ENCODE peak calls at places on chromosomes 13 and 19, in six cellular contexts. One of them, this sample, is unnamed.

GRCh38 chr13:48862572-48862971 is 113.1 kb upstream of the FNDC3A start:
- DNase-seq in choroid plexus epithelial cell: peak; percentile 39
- DNase-seq in BJ: no peak
- DNase-seq in breast epithelium: no peak
- DNase-seq in fibroblast of mammary gland: no peak
- DNase-seq in lung: no peak
- DNase-seq in this sample: no peak

GRCh38 chr19:18507727-18508440 is 14.0 kb downstream of the ELL start:
- DNase-seq in choroid plexus epithelial cell: no peak
- DNase-seq in BJ: no peak
- DNase-seq in breast epithelium: no peak
- DNase-seq in fibroblast of mammary gland: peak; percentile 47
- DNase-seq in lung: no peak
- DNase-seq in this sample: no peak

GRCh38 chr13:19781526-19781925 is 1.2 kb downstream of the PSPC1 start:
- DNase-seq in choroid plexus epithelial cell: peak; percentile 9
- DNase-seq in BJ: no peak
- DNase-seq in breast epithelium: no peak
- DNase-seq in fibroblast of mammary gland: no peak
- DNase-seq in lung: no peak
- DNase-seq in this sample: no peak

GRCh38 chr13:41976491-41976890 is 15.6 kb upstream of the VWA8 start:
- DNase-seq in choroid plexus epithelial cell: no peak
- DNase-seq in BJ: no peak
- DNase-seq in breast epithelium: no peak
- DNase-seq in fibroblast of mammary gland: no peak
- DNase-seq in lung: no peak
- DNase-seq in this sample: no peak

GRCh38 chr13:113964251-113964995 is 9.5 kb downstream of the C13orf46 start:
- DNase-seq in choroid plexus epithelial cell: no peak
- DNase-seq in BJ: no peak
- DNase-seq in breast epithelium: no peak
- DNase-seq in fibroblast of mammary gland: no peak
- DNase-seq in lung: no peak
- DNase-seq in this sample: no peak

GRCh38 chr13:113121928-113122420 is 625 bp upstream of the F10 start:
- DNase-seq in choroid plexus epithelial cell: no peak
- DNase-seq in BJ: no peak
- DNase-seq in breast epithelium: peak; percentile 40
- DNase-seq in fibroblast of mammary gland: no peak
- DNase-seq in lung: no peak
- DNase-seq in this sample: no peak

GRCh38 chr19:41297628-41298326 is 12.2 kb upstream of the CCDC97 start:
- DNase-seq in choroid plexus epithelial cell: no peak
- DNase-seq in BJ: no peak
- DNase-seq in breast epithelium: no peak
- DNase-seq in fibroblast of mammary gland: no peak
- DNase-seq in lung: no peak
- DNase-seq in this sample: no peak

GRCh38 chr13:102234618-102235017 is 167.2 kb downstream of the FGF14 start:
- DNase-seq in choroid plexus epithelial cell: peak; percentile 28
- DNase-seq in BJ: no peak
- DNase-seq in breast epithelium: no peak
- DNase-seq in fibroblast of mammary gland: peak; percentile 24
- DNase-seq in lung: no peak
- DNase-seq in this sample: no peak

GRCh38 chr19:28472843-28473242 is 740.1 kb downstream of the UQCRFS1 start:
- DNase-seq in choroid plexus epithelial cell: peak; percentile 32
- DNase-seq in BJ: no peak
- DNase-seq in breast epithelium: no peak
- DNase-seq in fibroblast of mammary gland: no peak
- DNase-seq in lung: peak; percentile 38
- DNase-seq in this sample: no peak

GRCh38 chr13:104105418-104106355 is 1039.5 kb upstream of the SLC10A2 start:
- DNase-seq in choroid plexus epithelial cell: no peak
- DNase-seq in BJ: peak; percentile 76
- DNase-seq in breast epithelium: no peak
- DNase-seq in fibroblast of mammary gland: no peak
- DNase-seq in lung: no peak
- DNase-seq in this sample: no peak

GRCh38 chr19:11384778-11385129 is 640 bp upstream of the EPOR start:
- DNase-seq in choroid plexus epithelial cell: no peak
- DNase-seq in BJ: no peak
- DNase-seq in breast epithelium: no peak
- DNase-seq in fibroblast of mammary gland: no peak
- DNase-seq in lung: no peak
- DNase-seq in this sample: no peak

GRCh38 chr19:46487802-46488445 is 7.7 kb downstream of the PNMA8B start:
- DNase-seq in choroid plexus epithelial cell: peak; percentile 71
- DNase-seq in BJ: no peak
- DNase-seq in breast epithelium: peak; percentile 83
- DNase-seq in fibroblast of mammary gland: peak; percentile 71
- DNase-seq in lung: peak; percentile 75
- DNase-seq in this sample: peak; percentile 43

GRCh38 chr19:40921005-40921897 is 39.2 kb upstream of the CYP2A7 start:
- DNase-seq in choroid plexus epithelial cell: peak; percentile 33
- DNase-seq in BJ: no peak
- DNase-seq in breast epithelium: peak; percentile 76
- DNase-seq in fibroblast of mammary gland: no peak
- DNase-seq in lung: peak; percentile 88
- DNase-seq in this sample: no peak

GRCh38 chr19:9139609-9140158 is 513 bp upstream of the ZNF317 start:
- DNase-seq in choroid plexus epithelial cell: no peak
- DNase-seq in BJ: no peak
- DNase-seq in breast epithelium: no peak
- DNase-seq in fibroblast of mammary gland: peak; percentile 17
- DNase-seq in lung: no peak
- DNase-seq in this sample: no peak

GRCh38 chr13:28492527-28493367 is 2.2 kb downstream of the FLT1 start:
- DNase-seq in choroid plexus epithelial cell: no peak
- DNase-seq in BJ: peak; percentile 15
- DNase-seq in breast epithelium: no peak
- DNase-seq in fibroblast of mammary gland: no peak
- DNase-seq in lung: no peak
- DNase-seq in this sample: peak; percentile 96
- H3K4me3 ChIP-seq in choroid plexus epithelial cell: no peak overlapping the region
- H3K4me3 ChIP-seq in BJ: peak overlapping the region; percentile 93
- H3K4me3 ChIP-seq in breast epithelium: peak overlapping the region; percentile 81
- H3K4me3 ChIP-seq in fibroblast of mammary gland: no peak overlapping the region
- H3K4me3 ChIP-seq in lung: peak overlapping the region; percentile 8
- H3K4me3 ChIP-seq in this sample: peak overlapping the region; percentile 21

GRCh38 chr13:44352671-44353070 is 21.0 kb upstream of the SERP2 start:
- DNase-seq in choroid plexus epithelial cell: no peak
- DNase-seq in BJ: no peak
- DNase-seq in breast epithelium: no peak
- DNase-seq in fibroblast of mammary gland: peak; percentile 14
- DNase-seq in lung: no peak
- DNase-seq in this sample: peak; percentile 14

GRCh38 chr13:44354322-44354721 is 19.3 kb upstream of the SERP2 start:
- DNase-seq in choroid plexus epithelial cell: no peak
- DNase-seq in BJ: no peak
- DNase-seq in breast epithelium: no peak
- DNase-seq in fibroblast of mammary gland: no peak
- DNase-seq in lung: no peak
- DNase-seq in this sample: no peak

GRCh38 chr13:44350775-44351504 is 22.7 kb upstream of the SERP2 start:
- DNase-seq in choroid plexus epithelial cell: no peak
- DNase-seq in BJ: no peak
- DNase-seq in breast epithelium: no peak
- DNase-seq in fibroblast of mammary gland: no peak
- DNase-seq in lung: no peak
- DNase-seq in this sample: no peak

GRCh38 chr13:44351505-44351854 is 22.1 kb upstream of the SERP2 start:
- DNase-seq in choroid plexus epithelial cell: no peak
- DNase-seq in BJ: no peak
- DNase-seq in breast epithelium: no peak
- DNase-seq in fibroblast of mammary gland: no peak
- DNase-seq in lung: no peak
- DNase-seq in this sample: no peak

GRCh38 chr13:44352202-44352601 is 21.4 kb upstream of the SERP2 start:
- DNase-seq in choroid plexus epithelial cell: no peak
- DNase-seq in BJ: no peak
- DNase-seq in breast epithelium: no peak
- DNase-seq in fibroblast of mammary gland: no peak
- DNase-seq in lung: no peak
- DNase-seq in this sample: peak; percentile 67
- H3K4me3 ChIP-seq in choroid plexus epithelial cell: no peak overlapping the region
- H3K4me3 ChIP-seq in BJ: no peak overlapping the region
- H3K4me3 ChIP-seq in breast epithelium: no peak overlapping the region
- H3K4me3 ChIP-seq in fibroblast of mammary gland: no peak overlapping the region
- H3K4me3 ChIP-seq in lung: no peak overlapping the region
- H3K4me3 ChIP-seq in this sample: no peak overlapping the region

DNA sequence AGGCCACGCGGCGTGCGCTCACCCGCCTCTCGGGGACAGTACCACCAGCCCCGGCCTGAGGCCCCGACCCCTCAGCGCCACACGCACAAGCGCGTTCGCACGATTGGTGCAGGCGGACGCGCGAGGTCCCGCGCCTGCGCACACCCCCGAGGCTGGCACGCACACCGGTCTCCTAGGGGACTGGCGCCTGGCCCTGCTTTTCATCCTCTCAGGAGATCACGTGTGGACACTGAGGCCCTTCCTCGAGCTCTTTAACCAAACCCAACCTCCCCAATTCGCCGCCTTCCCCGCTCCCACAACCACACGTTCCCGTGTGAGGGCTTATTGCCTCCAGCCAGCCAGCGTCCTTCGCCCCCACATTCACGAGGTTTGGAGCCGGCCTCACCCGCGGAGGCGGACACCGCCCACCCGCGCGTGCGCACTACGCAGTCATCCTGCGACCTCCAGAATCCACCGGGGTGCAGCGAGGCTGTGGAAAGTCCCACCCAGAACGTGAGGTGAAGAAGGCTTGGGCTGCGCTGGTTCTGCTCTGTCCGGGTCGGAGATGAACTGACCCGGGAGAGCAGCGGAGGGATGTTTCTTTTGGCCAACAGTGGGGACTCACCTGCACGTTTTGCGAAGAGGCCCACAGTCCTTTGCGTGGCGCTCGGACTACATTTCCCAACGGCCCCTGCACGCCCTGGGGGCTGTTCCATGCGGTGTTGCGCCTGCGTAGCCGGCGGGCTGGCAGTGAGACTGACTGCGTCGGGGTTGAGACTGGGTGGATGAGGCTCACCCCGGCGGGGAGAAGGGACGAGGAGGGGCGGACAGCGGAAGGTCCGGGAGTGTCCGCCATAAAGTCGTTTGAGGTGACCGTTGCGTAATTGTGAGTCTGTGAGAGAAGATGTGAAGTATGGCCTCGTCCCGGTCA is 539 bp upstream of the ZNF667 start:
- DNase-seq in choroid plexus epithelial cell: peak; percentile 90
- DNase-seq in BJ: peak; percentile 63
- DNase-seq in breast epithelium: peak; percentile 89
- DNase-seq in fibroblast of mammary gland: peak; percentile 92
- DNase-seq in lung: peak; percentile 81
- DNase-seq in this sample: no peak
- H3K4me3 ChIP-seq in choroid plexus epithelial cell: peak overlapping the region; percentile 82
- H3K4me3 ChIP-seq in BJ: peak overlapping the region; percentile 82
- H3K4me3 ChIP-seq in breast epithelium: peak overlapping the region; percentile 95
- H3K4me3 ChIP-seq in fibroblast of mammary gland: peak overlapping the region; percentile 85
- H3K4me3 ChIP-seq in lung: peak overlapping the region; percentile 77
- H3K4me3 ChIP-seq in this sample: no peak overlapping the region

DNA sequence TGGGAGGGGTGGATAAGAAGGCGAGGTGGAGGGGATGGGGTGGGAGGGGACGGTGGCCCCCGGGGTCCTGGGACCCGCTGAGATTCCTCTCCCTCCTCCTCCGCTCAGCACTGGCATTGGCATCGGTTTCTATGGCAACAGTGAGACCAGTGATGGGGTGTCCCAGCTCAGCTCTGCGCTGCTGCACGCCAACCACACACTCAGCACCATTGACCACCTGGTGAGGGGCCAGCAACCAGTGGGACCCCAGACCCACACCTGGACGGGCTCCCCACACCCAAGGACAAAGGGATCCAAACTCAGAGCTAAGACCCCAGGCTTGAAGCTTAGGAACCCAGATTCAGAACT is 5.9 kb downstream of the TTYH1 start:
- DNase-seq in choroid plexus epithelial cell: no peak
- DNase-seq in BJ: no peak
- DNase-seq in breast epithelium: no peak
- DNase-seq in fibroblast of mammary gland: no peak
- DNase-seq in lung: no peak
- DNase-seq in this sample: no peak
- H3K4me3 ChIP-seq in choroid plexus epithelial cell: no peak overlapping the region
- H3K4me3 ChIP-seq in BJ: no peak overlapping the region
- H3K4me3 ChIP-seq in breast epithelium: peak overlapping the region; percentile 60
- H3K4me3 ChIP-seq in fibroblast of mammary gland: no peak overlapping the region
- H3K4me3 ChIP-seq in lung: no peak overlapping the region
- H3K4me3 ChIP-seq in this sample: no peak overlapping the region

GRCh38 chr19:3073159-3073563 is 10.9 kb upstream of the TLE5 start:
- DNase-seq in choroid plexus epithelial cell: peak; percentile 75
- DNase-seq in BJ: no peak
- DNase-seq in breast epithelium: no peak
- DNase-seq in fibroblast of mammary gland: peak; percentile 72
- DNase-seq in lung: no peak
- DNase-seq in this sample: peak; percentile 68

GRCh38 chr19:3079578-3079977 is 14.6 kb upstream of the GNA11 start:
- DNase-seq in choroid plexus epithelial cell: no peak
- DNase-seq in BJ: no peak
- DNase-seq in breast epithelium: no peak
- DNase-seq in fibroblast of mammary gland: no peak
- DNase-seq in lung: no peak
- DNase-seq in this sample: no peak

GRCh38 chr19:3073931-3074595 is 11.8 kb upstream of the TLE5 start:
- DNase-seq in choroid plexus epithelial cell: peak; percentile 40
- DNase-seq in BJ: no peak
- DNase-seq in breast epithelium: no peak
- DNase-seq in fibroblast of mammary gland: peak; percentile 30
- DNase-seq in lung: no peak
- DNase-seq in this sample: no peak

GRCh38 chr19:3071764-3072163 is 9.5 kb upstream of the TLE5 start:
- DNase-seq in choroid plexus epithelial cell: no peak
- DNase-seq in BJ: no peak
- DNase-seq in breast epithelium: no peak
- DNase-seq in fibroblast of mammary gland: no peak
- DNase-seq in lung: no peak
- DNase-seq in this sample: no peak

DNA sequence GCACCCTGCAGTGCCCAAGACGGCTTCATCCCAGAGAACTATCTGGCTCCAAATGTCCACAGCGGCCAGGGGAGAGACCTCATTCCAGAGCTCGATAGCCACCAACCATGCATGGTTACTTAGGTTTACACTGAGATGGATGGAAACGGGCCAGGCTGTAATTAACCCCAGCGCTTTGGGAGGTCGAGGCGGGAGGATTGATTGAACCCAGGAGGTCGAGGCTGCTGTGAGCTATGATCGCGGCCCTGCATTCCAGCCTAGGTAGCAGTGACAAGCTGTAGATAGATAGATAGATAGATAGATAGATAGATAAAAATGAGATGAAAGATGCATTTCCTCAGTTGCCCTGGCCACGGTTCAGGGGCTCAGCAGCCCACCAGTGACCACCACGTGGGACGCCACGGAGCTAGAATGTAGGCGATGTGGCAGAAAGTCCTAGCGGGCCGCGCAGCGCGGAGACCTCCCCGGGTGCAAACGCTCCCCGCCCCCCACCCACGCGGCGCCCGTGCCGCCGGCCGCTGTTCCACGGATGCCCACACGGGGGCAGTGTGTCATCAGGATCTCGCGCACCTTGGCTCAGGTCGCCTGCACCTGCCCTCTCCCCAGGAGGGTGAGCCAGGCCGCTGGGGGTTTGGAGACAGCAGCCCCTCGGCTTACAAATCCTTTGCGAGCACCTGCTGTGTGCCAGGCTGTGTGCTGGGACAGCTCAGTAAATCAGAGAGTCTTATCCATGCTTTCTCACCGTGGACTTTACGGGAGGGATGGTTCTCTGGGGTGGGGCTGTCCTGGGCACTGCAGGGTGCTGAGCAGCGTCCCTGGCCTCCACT is 13.5 kb upstream of the TLE5 start:
- DNase-seq in choroid plexus epithelial cell: no peak
- DNase-seq in BJ: no peak
- DNase-seq in breast epithelium: peak; percentile 68
- DNase-seq in fibroblast of mammary gland: no peak
- DNase-seq in lung: peak; percentile 58
- DNase-seq in this sample: peak; percentile 35
- H3K4me3 ChIP-seq in choroid plexus epithelial cell: peak overlapping the region; percentile 41
- H3K4me3 ChIP-seq in BJ: peak overlapping the region; percentile 6
- H3K4me3 ChIP-seq in breast epithelium: peak overlapping the region; percentile 35
- H3K4me3 ChIP-seq in fibroblast of mammary gland: no peak overlapping the region
- H3K4me3 ChIP-seq in lung: no peak overlapping the region
- H3K4me3 ChIP-seq in this sample: peak overlapping the region; percentile 21